ENCODE peak calls at places on chromosomes 6 and 20, in nine cellular contexts. F, Z, H, R, M, L, G, Q and C are unnamed samples.

GRCh38 chr6:73234732-73235131 is 9.4 kb upstream of the KHDC1L start:
- DNase-seq in Q (no peak), L (no peak), F (peak), M (peak), R (peak), Z (no peak), H (peak), G (no peak), C (no peak)

GRCh38 chr6:20706293-20707165 is 172.3 kb downstream of the CDKAL1 start:
- DNase-seq in L (no peak), H (peak), Q (no peak), G (no peak), F (peak), Z (no peak), R (no peak), M (peak), C (no peak)

GRCh38 chr20:21513181-21513663 is 642 bp downstream of the NKX2-2 start:
- DNase-seq in R (no peak), H (no peak), M (no peak), G (peak), Q (peak), Z (no peak), F (no peak), L (no peak), C (no peak)

GRCh38 chr6:6820688-6821238 is 232.2 kb downstream of the LY86 start:
- DNase-seq in R (no peak), M (no peak), L (peak), Z (peak), G (no peak), H (no peak), Q (no peak), F (no peak), C (peak)

GRCh38 chr20:51014797-51015722 is 7.8 kb downstream of the KCNG1 start:
- DNase-seq in Z (peak), G (no peak), Q (no peak), M (peak), H (peak), R (peak), F (peak), L (peak), C (peak)

GRCh38 chr20:46371656-46372055 is 34.8 kb downstream of the ELMO2 start:
- DNase-seq in L (no peak), Z (no peak), H (peak), G (no peak), F (no peak), M (peak), Q (no peak), R (peak), C (no peak)

GRCh38 chr6:1667805-1668175 is 58.1 kb downstream of the FOXC1 start:
- DNase-seq in L (no peak), F (no peak), M (no peak), Z (no peak), G (no peak), Q (no peak), R (no peak), H (no peak), C (peak)

GRCh38 chr6:37242429-37243052 is 15.0 kb upstream of the TBC1D22B start:
- DNase-seq in L (no peak), Z (peak), H (peak), F (peak), M (peak), Q (no peak), G (no peak), R (peak), C (no peak)

GRCh38 chr20:58839474-58839874 is 11.2 kb downstream of the GNAS-AS1 start:
- DNase-seq in H (peak), M (peak), F (peak), Q (no peak), L (no peak), G (no peak), Z (peak), R (peak), C (peak)

GRCh38 chr6:32401564-32401963 is 5.4 kb downstream of the BTNL2 start:
- DNase-seq in H (no peak), G (no peak), R (no peak), Q (no peak), Z (no peak), F (no peak), M (no peak), L (no peak), C (no peak)

GRCh38 chr6:54617730-54618129 is 228.8 kb upstream of the FAM83B start:
- DNase-seq in F (peak), L (no peak), Z (no peak), R (peak), Q (no peak), M (peak), H (peak), G (no peak), C (no peak)

GRCh38 chr6:89555751-89556150 is 82.8 kb downstream of the LYRM2 start:
- DNase-seq in G (no peak), F (no peak), L (no peak), Q (no peak), H (no peak), R (no peak), M (no peak), Z (no peak), C (no peak)

GRCh38 chr6:68196645-68197044 is 438.4 kb upstream of the ADGRB3 start:
- DNase-seq in Q (no peak), G (no peak), R (peak), L (no peak), F (no peak), M (peak), Z (no peak), H (peak), C (peak)

GRCh38 chr6:95352064-95352463 is 225.3 kb upstream of the MANEA start:
- DNase-seq in Z (no peak), G (no peak), R (no peak), H (peak), L (no peak), F (no peak), M (peak), Q (no peak), C (no peak)

GRCh38 chr6:147022041-147022440 is 182.2 kb upstream of the STXBP5 start:
- DNase-seq in L (no peak), Q (no peak), Z (no peak), F (peak), R (peak), G (no peak), H (peak), M (peak), C (no peak)

GRCh38 chr6:168927026-168927425 is 326.6 kb downstream of the THBS2 start:
- DNase-seq in R (no peak), Q (no peak), M (no peak), F (no peak), Z (no peak), G (no peak), L (no peak), H (no peak), C (no peak)
- TF ChIP-seq CTCF in R (no peak), Q (no peak), M (no peak), F (no peak), Z (no peak), G (no peak), L (no peak), H (no peak), C (no peak)

GRCh38 chr6:132259070-132259469 is 142.2 kb downstream of the MOXD1 start:
- DNase-seq in H (peak), F (peak), M (peak), Z (no peak), R (peak), Q (no peak), L (no peak), G (no peak), C (no peak)
- TF ChIP-seq CTCF in H (peak), F (peak), M (peak), Z (peak), R (peak), Q (peak), L (no peak), G (no peak), C (peak)

DNA sequence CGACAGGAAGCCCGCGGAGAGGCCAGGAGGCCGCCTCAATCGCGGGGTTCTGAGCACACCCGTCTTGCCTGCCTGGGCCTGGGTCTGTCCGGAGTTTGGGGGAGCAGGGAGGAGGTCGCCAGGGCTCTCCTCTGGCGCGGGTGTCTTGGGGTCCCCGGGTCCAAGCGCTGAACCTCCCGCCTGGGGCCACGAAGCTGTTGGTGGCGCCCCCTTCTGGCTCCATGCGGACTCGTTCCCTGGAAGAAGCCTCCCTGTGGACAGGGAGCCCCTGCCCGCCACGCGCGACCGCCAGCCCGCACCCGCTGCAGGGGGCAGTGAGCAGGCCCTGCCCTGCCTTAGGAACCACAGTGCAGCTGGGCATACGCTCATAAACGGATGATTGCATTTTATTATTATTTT is 44.7 kb downstream of the MCUR1 start:
- DNase-seq in M (no peak), R (no peak), F (no peak), Q (no peak), H (no peak), Z (no peak), G (no peak), L (peak), C (no peak)
- TF ChIP-seq CTCF in M (peak), R (no peak), F (peak), Q (peak), H (peak), Z (no peak), G (no peak), L (no peak), C (peak)

GRCh38 chr6:24492475-24492874 is 2.3 kb upstream of the ALDH5A1 start:
- DNase-seq in Z (no peak), R (peak), Q (no peak), M (no peak), F (peak), H (peak), G (no peak), L (no peak), C (no peak)
- TF ChIP-seq CTCF in Z (no peak), R (peak), Q (peak), M (peak), F (peak), H (peak), G (no peak), L (no peak), C (peak)